ENCODE peak calls at places on chromosomes 11 and 22, in six cellular contexts. B is fibroblast of mammary gland, D is heart right ventricle, G is Caco-2, Z is bronchial epithelial cell, Y is left lung. C is an unnamed sample.

GRCh38 chr11:46391578-46392420 is at the start of gene CHRM4:
- DNase-seq in G (peak), B (peak), D (peak), Z (no peak), Y (peak), C (peak)

GRCh38 chr11:65428578-65429068 is 6.0 kb downstream of the NEAT1 start:
- DNase-seq in Y (no peak), G (no peak), D (no peak), Z (peak), B (no peak), C (no peak)

GRCh38 chr22:23237201-23237798 is 57.0 kb downstream of the BCR start:
- DNase-seq in Y (no peak), Z (no peak), G (no peak), D (peak), B (peak), C (peak)

GRCh38 chr11:21464601-21465193 is 728.2 kb upstream of the ANO5 start:
- DNase-seq in B (no peak), D (no peak), Y (no peak), G (no peak), Z (peak), C (no peak)

GRCh38 chr22:21989049-21989448 is 6.5 kb upstream of the TOP3B start:
- DNase-seq in G (no peak), Y (no peak), Z (no peak), D (no peak), B (no peak), C (no peak)

GRCh38 chr11:129814244-129814992 is 1.2 kb upstream of the TMEM45B start:
- DNase-seq in B (no peak), D (no peak), G (peak), Y (no peak), Z (no peak), C (no peak)

GRCh38 chr22:29030618-29031235 is 30.9 kb downstream of the C22orf31 start:
- DNase-seq in Y (peak), Z (peak), D (peak), G (no peak), B (peak), C (peak)

GRCh38 chr11:3834349-3835099 is 6.2 kb downstream of the RHOG start:
- DNase-seq in G (no peak), Y (peak), B (no peak), Z (no peak), D (no peak), C (no peak)

GRCh38 chr22:47784367-47784983 is 1022.0 kb downstream of the TBC1D22A start:
- DNase-seq in G (no peak), B (no peak), Y (no peak), Z (no peak), D (no peak), C (no peak)

GRCh38 chr11:123430736-123431356 is 777 bp downstream of the GRAMD1B start:
- DNase-seq in D (peak), G (no peak), B (no peak), Z (peak), Y (peak), C (peak)

GRCh38 chr11:70926543-70926942 is 325.8 kb downstream of the SHANK2 start:
- DNase-seq in D (no peak), Y (no peak), Z (no peak), B (no peak), G (no peak), C (no peak)

GRCh38 chr11:35087648-35088047 is 51.3 kb upstream of the CD44 start:
- DNase-seq in Z (no peak), D (no peak), G (no peak), Y (no peak), B (no peak), C (peak)

GRCh38 chr11:22774716-22775115 is 54.9 kb downstream of the SVIP start:
- DNase-seq in Z (no peak), Y (no peak), B (no peak), G (no peak), D (no peak), C (no peak)

GRCh38 chr11:60950933-60951610 is 904 bp downstream of the SLC15A3 start:
- DNase-seq in Y (peak), Z (no peak), D (peak), G (no peak), B (no peak), C (no peak)

GRCh38 chr11:64447717-64448598 is 89.0 kb downstream of the RPS6KA4 start:
- DNase-seq in Y (no peak), G (peak), B (no peak), Z (no peak), D (peak), C (peak)

GRCh38 chr11:120842195-120842594 is 181.7 kb upstream of the TBCEL start:
- DNase-seq in B (peak), G (no peak), Z (no peak), Y (no peak), D (no peak), C (no peak)

GRCh38 chr11:19428206-19429001 is 187.7 kb upstream of the E2F8 start:
- DNase-seq in Z (peak), Y (no peak), D (no peak), G (no peak), B (peak), C (no peak)

DNA sequence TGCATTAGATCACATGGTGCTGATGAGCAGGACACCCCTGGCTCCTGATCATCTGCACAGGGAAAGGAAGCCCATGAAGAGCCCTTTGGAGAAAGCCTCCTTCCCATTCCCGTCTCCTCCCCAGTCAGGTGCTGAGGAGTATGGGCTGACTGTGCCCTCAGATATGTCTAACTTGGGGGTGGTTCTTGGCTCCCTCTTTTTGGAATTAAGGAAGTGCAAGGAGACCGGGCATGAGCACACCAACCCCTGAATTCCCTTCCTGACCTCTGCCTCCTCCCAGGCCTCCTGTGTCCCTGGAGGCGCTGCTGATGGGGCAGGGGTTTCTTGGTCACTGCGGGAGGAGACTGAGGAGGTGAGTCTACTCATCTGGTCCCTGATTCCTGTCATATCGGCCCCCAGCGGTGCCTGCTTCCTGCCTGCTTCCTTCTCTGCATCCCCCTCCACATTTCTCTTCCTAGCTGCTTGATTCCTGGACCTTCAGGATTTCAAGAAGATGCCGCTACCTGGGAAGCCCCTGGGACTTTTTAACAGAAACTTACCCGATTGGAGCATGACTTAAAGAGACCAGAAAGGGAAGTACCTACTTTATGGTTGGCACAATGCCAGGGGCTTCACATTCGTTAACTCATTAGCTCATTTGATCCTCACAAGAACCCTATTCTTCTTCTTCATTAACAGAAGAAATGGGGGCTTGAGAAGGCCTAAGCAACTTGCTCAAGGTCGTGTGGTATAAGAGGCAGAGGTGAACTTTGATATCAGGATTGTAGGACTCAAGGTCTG is 22.5 kb upstream of the NECTIN1 start:
- DNase-seq in D (no peak), B (no peak), Z (peak), Y (no peak), G (no peak), C (no peak)
- TF ChIP-seq CTCF in D (no peak), B (no peak), Z (no peak), Y (no peak), G (no peak), C (no peak)

GRCh38 chr11:107565219-107565937 is at the start of gene ALKBH8:
- DNase-seq in G (peak), B (peak), Z (peak), D (peak), Y (peak), C (peak)

GRCh38 chr11:107564877-107565218 is 687 bp downstream of the ALKBH8 start:
- DNase-seq in D (no peak), B (no peak), G (no peak), Y (no peak), Z (no peak), C (no peak)

GRCh38 chr11:107563702-107564101 is 1.8 kb downstream of the ALKBH8 start:
- DNase-seq in Z (peak), D (no peak), G (peak), B (peak), Y (no peak), C (peak)

GRCh38 chr11:107567739-107568335 is 2.3 kb upstream of the ALKBH8 start:
- DNase-seq in B (no peak), D (no peak), Z (no peak), Y (no peak), G (no peak), C (no peak)

GRCh38 chr11:107566569-107566968 is 1.0 kb upstream of the ALKBH8 start:
- DNase-seq in Y (no peak), G (no peak), D (no peak), Z (no peak), B (no peak), C (no peak)
- H3K4me3 ChIP-seq in Y (no peak), G (no peak), D (no peak), Z (no peak), B (no peak), C (no peak)

DNA sequence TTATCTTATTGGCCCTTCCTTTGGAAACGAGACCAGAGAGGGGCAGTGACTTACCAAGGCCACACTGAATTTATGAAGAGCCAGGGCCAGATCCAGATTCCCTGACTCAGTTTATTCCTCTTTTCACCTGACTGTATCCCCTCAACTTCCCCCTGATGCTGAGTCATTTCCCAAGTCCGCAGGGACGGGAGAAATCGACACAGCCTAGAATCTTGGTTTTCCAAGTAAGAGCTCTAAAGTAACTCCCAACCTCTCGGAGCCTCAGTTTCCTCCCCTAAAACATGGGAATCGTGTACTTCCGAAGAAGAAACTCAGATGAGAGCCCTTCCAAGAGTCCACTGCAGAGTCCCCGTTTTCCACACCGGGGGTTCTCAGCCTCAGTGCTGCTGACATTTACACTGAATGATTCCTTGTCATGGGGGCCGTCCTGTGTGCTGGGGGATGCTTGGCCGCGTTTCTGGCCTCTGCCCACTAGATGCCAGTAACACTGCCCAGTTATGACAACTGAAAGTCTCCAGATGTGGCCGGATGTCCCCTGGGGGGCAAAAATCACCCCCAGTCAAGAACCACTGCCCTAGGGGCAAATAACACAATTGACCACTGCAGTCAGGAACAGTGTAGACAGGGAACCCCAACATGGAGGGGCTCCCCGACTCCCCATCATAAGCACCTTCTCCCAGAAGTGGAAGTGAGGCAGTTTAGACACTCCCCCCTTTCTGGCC is 11.2 kb downstream of the MPST start:
- DNase-seq in Z (no peak), G (no peak), D (no peak), Y (no peak), B (no peak), C (no peak)
- TF ChIP-seq CTCF in Z (no peak), G (no peak), D (no peak), Y (no peak), B (no peak), C (no peak)

DNA sequence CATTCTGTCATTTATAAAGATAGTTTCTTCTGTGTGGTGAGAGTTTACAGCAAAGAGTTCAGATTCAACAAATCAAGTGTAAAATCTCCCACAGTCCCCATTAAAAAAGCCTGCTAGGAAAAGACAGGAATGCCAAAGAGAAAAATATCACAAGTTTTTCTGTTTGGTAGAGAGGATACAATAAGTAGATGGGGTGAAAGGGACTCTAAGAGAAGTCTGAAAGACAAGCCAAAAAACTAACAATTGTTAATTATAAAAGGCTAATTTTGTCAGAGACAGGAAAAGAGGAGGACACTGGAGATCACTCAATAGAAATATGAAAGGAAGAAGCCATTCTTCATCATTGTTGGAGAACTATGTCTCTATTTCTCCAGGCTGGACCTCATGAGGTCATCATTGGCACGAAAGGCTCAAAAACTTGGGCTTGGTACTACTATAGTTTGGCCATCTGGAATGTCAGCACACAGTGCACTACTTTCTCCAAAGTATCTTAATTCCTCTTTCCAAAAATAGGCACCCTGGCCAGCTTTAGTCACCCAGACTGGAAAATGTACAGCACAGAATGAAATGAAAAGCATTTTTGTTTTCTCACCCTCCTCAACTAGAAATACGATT is 512 bp upstream of the SOX6 start:
- DNase-seq in G (no peak), D (peak), Y (no peak), B (no peak), Z (no peak), C (no peak)
- H3K4me3 ChIP-seq in G (no peak), D (no peak), Y (no peak), B (no peak), Z (no peak), C (no peak)

GRCh38 chr22:26068571-26068970 is 100.7 kb upstream of the SEZ6L start:
- DNase-seq in D (no peak), Y (no peak), B (no peak), G (no peak), Z (no peak), C (no peak)

GRCh38 chr22:26065847-26066246 is 103.4 kb upstream of the SEZ6L start:
- DNase-seq in G (no peak), D (no peak), Z (peak), B (no peak), Y (no peak), C (no peak)

GRCh38 chr22:26064048-26064447 is 105.2 kb upstream of the SEZ6L start:
- DNase-seq in Z (no peak), D (no peak), B (no peak), G (no peak), Y (no peak), C (no peak)

GRCh38 chr22:26066534-26066933 is 102.7 kb upstream of the SEZ6L start:
- DNase-seq in B (no peak), D (no peak), Y (no peak), Z (no peak), G (peak), C (no peak)
- TF ChIP-seq CTCF in B (no peak), D (no peak), Y (no peak), Z (no peak), G (no peak), C (no peak)

GRCh38 chr11:38425578-38425977 is 1827.5 kb upstream of the RAG2 start:
- DNase-seq in Y (no peak), Z (no peak), G (no peak), B (no peak), D (no peak), C (no peak)
- H3K4me3 ChIP-seq in Y (no peak), Z (no peak), G (no peak), B (no peak), D (no peak), C (no peak)

GRCh38 chr22:45341503-45341902 is 31.8 kb downstream of the FAM118A start:
- DNase-seq in B (no peak), D (no peak), G (no peak), Y (no peak), Z (no peak), C (no peak)

GRCh38 chr22:45340323-45340722 is 30.6 kb downstream of the FAM118A start:
- DNase-seq in Y (no peak), D (no peak), G (no peak), Z (no peak), B (no peak), C (no peak)

GRCh38 chr22:45343143-45343542 is 33.4 kb downstream of the FAM118A start:
- DNase-seq in B (no peak), Z (no peak), G (no peak), Y (no peak), D (no peak), C (no peak)

GRCh38 chr22:45338795-45339194 is 29.1 kb downstream of the FAM118A start:
- DNase-seq in D (no peak), G (no peak), B (no peak), Z (no peak), Y (no peak), C (no peak)

GRCh38 chr22:45344339-45344738 is 34.6 kb downstream of the FAM118A start:
- DNase-seq in G (peak), Z (peak), B (peak), Y (no peak), D (no peak), C (peak)
- TF ChIP-seq CTCF in G (no peak), Z (peak), B (peak), Y (no peak), D (peak), C (peak)

DNA sequence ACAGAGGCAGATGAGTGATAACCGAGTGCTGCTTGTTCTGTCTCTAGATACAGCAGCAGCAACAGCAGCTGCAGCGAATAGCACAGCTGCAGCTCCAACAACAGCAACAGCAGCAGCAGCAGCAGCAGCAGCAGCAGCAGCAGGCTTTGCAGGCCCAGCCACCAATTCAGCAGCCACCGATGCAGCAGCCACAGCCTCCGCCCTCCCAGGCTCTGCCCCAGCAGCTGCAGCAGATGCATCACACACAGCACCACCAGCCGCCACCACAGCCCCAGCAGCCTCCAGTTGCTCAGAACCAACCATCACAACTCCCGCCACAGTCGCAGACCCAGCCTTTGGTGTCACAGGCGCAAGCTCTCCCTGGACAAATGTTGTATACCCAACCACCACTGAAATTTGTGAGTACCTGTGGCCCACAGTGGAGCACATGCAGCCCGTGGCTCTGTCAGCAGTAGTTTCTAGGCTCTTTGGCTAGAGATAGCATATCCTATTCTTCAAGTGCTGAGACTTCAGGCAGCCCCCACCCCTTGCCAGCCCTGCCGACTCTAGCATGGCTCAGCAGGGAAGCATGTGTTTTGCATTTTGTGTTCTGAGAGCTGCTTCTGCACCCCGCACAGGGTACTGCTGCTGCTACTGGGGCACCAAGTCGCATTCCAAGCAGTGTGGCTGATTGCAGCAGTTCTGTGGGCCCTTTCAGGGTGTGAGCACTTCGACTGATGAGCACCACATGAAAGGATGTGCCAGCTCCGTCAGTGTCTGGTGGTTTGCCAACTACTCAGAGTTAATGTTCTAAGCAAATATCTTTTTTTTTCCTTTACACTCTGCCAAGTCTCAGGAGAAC is 59.2 kb downstream of the MED15 start:
- DNase-seq in B (peak), D (no peak), G (no peak), Z (peak), Y (no peak), C (peak)
- H3K4me3 ChIP-seq in B (no peak), D (no peak), G (no peak), Z (no peak), Y (no peak), C (no peak)

GRCh38 chr11:78192223-78192719 is 3.6 kb downstream of the USP35 start:
- DNase-seq in B (no peak), D (no peak), G (no peak), Y (no peak), Z (no peak), C (no peak)

GRCh38 chr11:78195917-78196545 is 7.3 kb downstream of the USP35 start:
- DNase-seq in B (peak), D (no peak), Y (no peak), G (no peak), Z (no peak), C (no peak)

GRCh38 chr11:78192911-78193341 is 4.2 kb downstream of the USP35 start:
- DNase-seq in B (no peak), Y (no peak), D (no peak), Z (no peak), G (no peak), C (peak)

GRCh38 chr11:78194490-78194889 is 5.8 kb downstream of the USP35 start:
- DNase-seq in Z (peak), G (no peak), B (no peak), Y (no peak), D (no peak), C (no peak)

GRCh38 chr11:78193806-78194205 is 5.1 kb downstream of the USP35 start:
- DNase-seq in Z (no peak), B (no peak), Y (peak), G (no peak), D (no peak), C (no peak)
- TF ChIP-seq CTCF in Z (no peak), B (no peak), Y (no peak), G (no peak), D (no peak), C (no peak)

C was measured in fibroblast of pulmonary artery.